ENCODE peak calls at places on chromosomes 3 and 15, in seven cellular contexts. F, D, U, G, Z, Y and J are unnamed samples.

GRCh38 chr15:73965094-73965729 is 26.9 kb downstream of the STOML1 start:
- DNase-seq in F (no peak), D (peak), U (no peak), G (no peak), Z (no peak), Y (no peak), J (peak)

GRCh38 chr15:35876762-35877161 is 330.8 kb upstream of the DPH6 start:
- DNase-seq in F (no peak), D (no peak), U (no peak), G (no peak), Z (no peak), Y (no peak), J (no peak)

GRCh38 chr3:13018039-13018431 is 55.2 kb downstream of the IQSEC1 start:
- DNase-seq in F (no peak), D (peak), U (no peak), G (no peak), Z (no peak), Y (no peak), J (peak)

GRCh38 chr3:170759511-170760173 is 110.4 kb downstream of the RPL22L1 start:
- DNase-seq in F (no peak), D (no peak), U (no peak), G (no peak), Z (no peak), Y (no peak), J (no peak)

GRCh38 chr3:47406762-47407149 is 25.9 kb downstream of the PTPN23 start:
- DNase-seq in F (no peak), D (no peak), U (no peak), G (no peak), Z (no peak), Y (no peak), J (no peak)

GRCh38 chr3:150179330-150179729 is 208.6 kb upstream of the PFN2 start:
- DNase-seq in F (no peak), D (no peak), U (no peak), G (no peak), Z (no peak), Y (no peak), J (no peak)

GRCh38 chr3:107899996-107900651 is 190.7 kb downstream of the CD47 start:
- DNase-seq in F (no peak), D (no peak), U (peak), G (peak), Z (no peak), Y (no peak), J (no peak)

GRCh38 chr3:107938128-107938527 is 152.7 kb downstream of the CD47 start:
- DNase-seq in F (no peak), D (peak), U (peak), G (peak), Z (no peak), Y (peak), J (peak)

GRCh38 chr3:112555535-112556170 is 6.1 kb downstream of the ATG3 start:
- DNase-seq in F (no peak), D (no peak), U (no peak), G (peak), Z (no peak), Y (no peak), J (no peak)

GRCh38 chr3:136151219-136151618 is 44.9 kb downstream of the MSL2 start:
- DNase-seq in F (no peak), D (no peak), U (no peak), G (no peak), Z (no peak), Y (no peak), J (no peak)

GRCh38 chr15:64857421-64857820 is 15.7 kb downstream of the PLEKHO2 start:
- DNase-seq in F (no peak), D (peak), U (peak), G (peak), Z (no peak), Y (peak), J (peak)

GRCh38 chr3:45488581-45488980 is 100.2 kb downstream of the LARS2 start:
- DNase-seq in F (no peak), D (no peak), U (no peak), G (no peak), Z (no peak), Y (no peak), J (no peak)

GRCh38 chr3:112693186-112693585 is 52.2 kb upstream of the CCDC80 start:
- DNase-seq in F (no peak), D (peak), U (no peak), G (no peak), Z (no peak), Y (no peak), J (no peak)

GRCh38 chr3:177934001-177934891 is 602.0 kb upstream of the KCNMB2 start:
- DNase-seq in F (no peak), D (peak), U (peak), G (peak), Z (no peak), Y (peak), J (no peak)

GRCh38 chr3:83633758-83634157 is 1325.0 kb upstream of the CADM2 start:
- DNase-seq in F (no peak), D (no peak), U (no peak), G (no peak), Z (no peak), Y (no peak), J (no peak)

GRCh38 chr15:85475711-85476110 is 95.3 kb downstream of the AKAP13 start:
- DNase-seq in F (no peak), D (no peak), U (no peak), G (no peak), Z (no peak), Y (no peak), J (no peak)

GRCh38 chr3:194003128-194004057 is 132.6 kb upstream of the HES1 start:
- DNase-seq in F (peak), D (peak), U (peak), G (peak), Z (peak), Y (peak), J (peak)

GRCh38 chr3:58800940-58801339 is 134.4 kb upstream of the FAM3D start:
- DNase-seq in F (no peak), D (no peak), U (no peak), G (no peak), Z (no peak), Y (no peak), J (no peak)

GRCh38 chr3:146262711-146263110 is 11.8 kb upstream of the PLSCR4 start:
- DNase-seq in F (no peak), D (no peak), U (no peak), G (no peak), Z (no peak), Y (no peak), J (no peak)

GRCh38 chr3:146161725-146162047 is 702 bp upstream of the PLOD2 start:
- DNase-seq in F (no peak), D (peak), U (peak), G (peak), Z (no peak), Y (peak), J (no peak)

GRCh38 chr3:138042043-138042442 is 32.1 kb downstream of the CLDN18 start:
- DNase-seq in F (no peak), D (no peak), U (peak), G (peak), Z (no peak), Y (peak), J (no peak)

GRCh38 chr3:90033242-90033641 is 925.8 kb downstream of the EPHA3 start:
- DNase-seq in F (no peak), D (peak), U (no peak), G (no peak), Z (no peak), Y (no peak), J (no peak)

GRCh38 chr3:123724306-123724705 is 139.5 kb upstream of the HACD2 start:
- DNase-seq in F (no peak), D (peak), U (peak), G (peak), Z (no peak), Y (peak), J (peak)

GRCh38 chr15:55846108-55846707 is 103.3 kb upstream of the PRTG start:
- DNase-seq in F (peak), D (peak), U (peak), G (peak), Z (peak), Y (peak), J (peak)

GRCh38 chr15:40421246-40422157 is 15.9 kb downstream of the IVD start:
- DNase-seq in F (peak), D (peak), U (peak), G (peak), Z (peak), Y (peak), J (peak)

GRCh38 chr3:156812521-156813335 is 13.4 kb upstream of the LEKR1 start:
- DNase-seq in F (no peak), D (peak), U (peak), G (peak), Z (no peak), Y (peak), J (no peak)

GRCh38 chr15:39714251-39714650 is 68.4 kb downstream of the FSIP1 start:
- DNase-seq in F (no peak), D (no peak), U (no peak), G (no peak), Z (no peak), Y (no peak), J (no peak)

GRCh38 chr3:43531835-43532234 is 90.0 kb downstream of the ANO10 start:
- DNase-seq in F (no peak), D (no peak), U (peak), G (peak), Z (no peak), Y (no peak), J (no peak)

GRCh38 chr3:184016820-184017671 is 638 bp downstream of the ABCC5 start:
- DNase-seq in F (peak), D (peak), U (peak), G (peak), Z (no peak), Y (peak), J (peak)

GRCh38 chr3:40079203-40079844 is 230.2 kb upstream of the EIF1B start:
- DNase-seq in F (no peak), D (peak), U (peak), G (peak), Z (no peak), Y (peak), J (no peak)

GRCh38 chr3:40083066-40083465 is 226.4 kb upstream of the EIF1B start:
- DNase-seq in F (no peak), D (no peak), U (no peak), G (no peak), Z (no peak), Y (no peak), J (no peak)

GRCh38 chr3:40078590-40078989 is 230.9 kb upstream of the EIF1B start:
- DNase-seq in F (no peak), D (no peak), U (no peak), G (no peak), Z (no peak), Y (no peak), J (no peak)

DNA sequence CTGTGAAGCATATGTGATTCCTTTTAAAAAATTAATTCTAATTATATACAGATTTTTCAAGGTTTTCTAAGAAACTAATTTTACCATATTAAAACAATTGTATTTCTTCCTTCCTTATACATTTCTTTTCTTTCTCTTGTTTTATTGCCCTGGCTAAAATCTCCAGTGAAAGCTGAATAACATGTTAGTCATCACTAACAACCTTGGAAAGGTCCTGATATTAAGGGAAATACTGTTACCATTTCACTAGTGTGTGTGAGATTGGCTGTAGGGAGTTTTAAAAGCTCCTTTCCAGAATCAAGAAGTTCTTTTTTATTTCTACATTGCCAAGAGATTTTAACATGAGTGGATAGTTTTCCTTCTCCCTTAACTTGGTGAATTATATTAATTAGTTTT is 229.7 kb upstream of the EIF1B start:
- DNase-seq in F (no peak), D (no peak), U (no peak), G (no peak), Z (no peak), Y (no peak), J (no peak)
- H3K23ac ChIP-seq in F (no peak), D (no peak), U (no peak), G (no peak), Z (no peak), Y (no peak), J (no peak)

GRCh38 chr3:32821686-32822296 is 4.0 kb downstream of the TRIM71 start:
- DNase-seq in F (no peak), D (no peak), U (no peak), G (no peak), Z (no peak), Y (peak), J (no peak)
- H3K23ac ChIP-seq in F (peak), D (peak), U (no peak), G (no peak), Z (peak), Y (peak), J (no peak)

DNA sequence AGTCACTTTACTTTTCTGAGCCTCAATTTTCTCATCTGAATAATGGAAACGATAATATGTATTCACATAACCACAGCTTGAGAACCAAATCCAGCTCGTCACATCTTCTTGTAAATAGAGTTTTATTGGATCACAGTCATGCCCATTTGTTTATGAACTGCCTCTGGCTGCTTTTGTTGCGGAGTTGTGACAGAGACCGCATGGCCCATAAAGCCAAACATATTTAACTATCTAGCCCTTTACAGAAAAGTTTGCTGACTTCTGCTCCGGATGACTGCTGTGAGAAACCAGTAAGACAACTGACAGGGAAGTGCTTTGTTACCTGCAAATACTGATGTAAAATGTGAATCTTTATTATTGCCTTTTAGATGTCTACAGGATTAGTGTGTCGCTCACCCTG is 216.0 kb downstream of the RORA start:
- DNase-seq in F (no peak), D (no peak), U (no peak), G (no peak), Z (no peak), Y (no peak), J (no peak)
- H3K23ac ChIP-seq in F (no peak), D (no peak), U (no peak), G (no peak), Z (no peak), Y (no peak), J (no peak)

GRCh38 chr15:99176757-99177156 is 71.9 kb downstream of the SYNM start:
- DNase-seq in F (no peak), D (peak), U (no peak), G (no peak), Z (no peak), Y (peak), J (no peak)

GRCh38 chr15:99177679-99178078 is 71.7 kb downstream of the TTC23 start:
- DNase-seq in F (no peak), D (no peak), U (no peak), G (no peak), Z (no peak), Y (peak), J (no peak)

GRCh38 chr15:99180963-99181306 is 68.4 kb downstream of the TTC23 start:
- DNase-seq in F (no peak), D (no peak), U (no peak), G (no peak), Z (no peak), Y (no peak), J (no peak)

GRCh38 chr15:99181544-99181943 is 67.8 kb downstream of the TTC23 start:
- DNase-seq in F (no peak), D (peak), U (peak), G (no peak), Z (no peak), Y (no peak), J (no peak)

GRCh38 chr15:99180287-99180962 is 69.0 kb downstream of the TTC23 start:
- DNase-seq in F (no peak), D (no peak), U (no peak), G (no peak), Z (no peak), Y (no peak), J (no peak)
- H3K23ac ChIP-seq in F (no peak), D (no peak), U (no peak), G (no peak), Z (no peak), Y (no peak), J (no peak)